ENCODE peak calls at places on chromosomes 5 and 9, in nine cellular contexts. One of them, this sample, is unnamed.

GRCh38 chr5:110965773-110966581 is 105.5 kb upstream of the TSLP start:
- DNase-seq in A549: no peak
- DNase-seq in GM23338: no peak
- DNase-seq in Panc1: no peak
- DNase-seq in HepG2: no peak
- DNase-seq in K562: no peak
- DNase-seq in SK-N-SH: no peak
- DNase-seq in GM12878: no peak
- DNase-seq in HCT116: no peak
- DNase-seq in this sample: no peak

GRCh38 chr5:160649304-160649703 is 202.7 kb downstream of the ATP10B start:
- DNase-seq in A549: no peak
- DNase-seq in GM23338: peak; percentile 64
- DNase-seq in Panc1: peak; percentile 20
- DNase-seq in HepG2: peak; percentile 5
- DNase-seq in K562: no peak
- DNase-seq in SK-N-SH: peak; percentile 6
- DNase-seq in GM12878: no peak
- DNase-seq in HCT116: no peak
- DNase-seq in this sample: no peak

GRCh38 chr9:127567898-127568617 is 44.0 kb upstream of the STXBP1 start:
- DNase-seq in A549: no peak
- DNase-seq in GM23338: peak; percentile 72
- DNase-seq in Panc1: no peak
- DNase-seq in HepG2: no peak
- DNase-seq in K562: peak; percentile 61
- DNase-seq in SK-N-SH: peak; percentile 68
- DNase-seq in GM12878: no peak
- DNase-seq in HCT116: no peak
- DNase-seq in this sample: no peak

GRCh38 chr9:124448019-124448418 is 2.2 kb upstream of the ADGRD2 start:
- DNase-seq in A549: no peak
- DNase-seq in GM23338: no peak
- DNase-seq in Panc1: no peak
- DNase-seq in HepG2: no peak
- DNase-seq in K562: no peak
- DNase-seq in SK-N-SH: no peak
- DNase-seq in GM12878: no peak
- DNase-seq in HCT116: no peak
- DNase-seq in this sample: no peak

GRCh38 chr5:43560128-43560527 is 3.3 kb upstream of the PAIP1 start:
- DNase-seq in A549: no peak
- DNase-seq in GM23338: no peak
- DNase-seq in Panc1: no peak
- DNase-seq in HepG2: no peak
- DNase-seq in K562: no peak
- DNase-seq in SK-N-SH: no peak
- DNase-seq in GM12878: no peak
- DNase-seq in HCT116: no peak
- DNase-seq in this sample: no peak

GRCh38 chr9:2991292-2991691 is 147.4 kb upstream of the PUM3 start:
- DNase-seq in A549: no peak
- DNase-seq in GM23338: no peak
- DNase-seq in Panc1: no peak
- DNase-seq in HepG2: peak; percentile 1
- DNase-seq in K562: no peak
- DNase-seq in SK-N-SH: no peak
- DNase-seq in GM12878: no peak
- DNase-seq in HCT116: no peak
- DNase-seq in this sample: no peak

GRCh38 chr5:88686743-88687142 is 196.2 kb downstream of the MEF2C start:
- DNase-seq in A549: no peak
- DNase-seq in GM23338: peak; percentile 1
- DNase-seq in Panc1: no peak
- DNase-seq in HepG2: no peak
- DNase-seq in K562: no peak
- DNase-seq in SK-N-SH: no peak
- DNase-seq in GM12878: no peak
- DNase-seq in HCT116: no peak
- DNase-seq in this sample: no peak

GRCh38 chr9:98009926-98010325 is 26.8 kb downstream of the ANP32B start:
- DNase-seq in A549: no peak
- DNase-seq in GM23338: no peak
- DNase-seq in Panc1: no peak
- DNase-seq in HepG2: no peak
- DNase-seq in K562: no peak
- DNase-seq in SK-N-SH: no peak
- DNase-seq in GM12878: no peak
- DNase-seq in HCT116: no peak
- DNase-seq in this sample: no peak

GRCh38 chr9:130948266-130948665 is 9.2 kb upstream of the FIBCD1 start:
- DNase-seq in A549: no peak
- DNase-seq in GM23338: no peak
- DNase-seq in Panc1: no peak
- DNase-seq in HepG2: no peak
- DNase-seq in K562: no peak
- DNase-seq in SK-N-SH: no peak
- DNase-seq in GM12878: no peak
- DNase-seq in HCT116: no peak
- DNase-seq in this sample: no peak

GRCh38 chr5:52497133-52497693 is 290.5 kb upstream of the ITGA1 start:
- DNase-seq in A549: no peak
- DNase-seq in GM23338: no peak
- DNase-seq in Panc1: no peak
- DNase-seq in HepG2: no peak
- DNase-seq in K562: no peak
- DNase-seq in SK-N-SH: no peak
- DNase-seq in GM12878: no peak
- DNase-seq in HCT116: no peak
- DNase-seq in this sample: no peak

GRCh38 chr9:30197954-30198353 is 2186.5 kb upstream of the ACO1 start:
- DNase-seq in A549: peak; percentile 52
- DNase-seq in GM23338: peak; percentile 18
- DNase-seq in Panc1: no peak
- DNase-seq in HepG2: peak; percentile 57
- DNase-seq in K562: no peak
- DNase-seq in SK-N-SH: no peak
- DNase-seq in GM12878: no peak
- DNase-seq in HCT116: no peak
- DNase-seq in this sample: no peak

GRCh38 chr5:55039843-55040242 is 15.8 kb downstream of the GZMK start:
- DNase-seq in A549: peak; percentile 3
- DNase-seq in GM23338: no peak
- DNase-seq in Panc1: no peak
- DNase-seq in HepG2: no peak
- DNase-seq in K562: no peak
- DNase-seq in SK-N-SH: no peak
- DNase-seq in GM12878: no peak
- DNase-seq in HCT116: no peak
- DNase-seq in this sample: no peak

GRCh38 chr9:91036826-91037510 is 235.3 kb downstream of the SYK start:
- DNase-seq in A549: peak; percentile 91
- DNase-seq in GM23338: peak; percentile 80
- DNase-seq in Panc1: peak; percentile 42
- DNase-seq in HepG2: peak; percentile 98
- DNase-seq in K562: peak; percentile 67
- DNase-seq in SK-N-SH: peak; percentile 88
- DNase-seq in GM12878: no peak
- DNase-seq in HCT116: peak; percentile 47
- DNase-seq in this sample: peak; percentile 84
- TF ChIP-seq CTCF in A549: peak; percentile 75
- TF ChIP-seq CTCF in GM23338: peak; percentile 84
- TF ChIP-seq CTCF in Panc1: peak; percentile 71
- TF ChIP-seq CTCF in HepG2: peak; percentile 99
- TF ChIP-seq CTCF in K562: peak; percentile 75
- TF ChIP-seq CTCF in SK-N-SH: peak; percentile 79
- TF ChIP-seq CTCF in GM12878: peak; percentile 41
- TF ChIP-seq CTCF in HCT116: peak; percentile 61
- TF ChIP-seq CTCF in this sample: no peak

DNA sequence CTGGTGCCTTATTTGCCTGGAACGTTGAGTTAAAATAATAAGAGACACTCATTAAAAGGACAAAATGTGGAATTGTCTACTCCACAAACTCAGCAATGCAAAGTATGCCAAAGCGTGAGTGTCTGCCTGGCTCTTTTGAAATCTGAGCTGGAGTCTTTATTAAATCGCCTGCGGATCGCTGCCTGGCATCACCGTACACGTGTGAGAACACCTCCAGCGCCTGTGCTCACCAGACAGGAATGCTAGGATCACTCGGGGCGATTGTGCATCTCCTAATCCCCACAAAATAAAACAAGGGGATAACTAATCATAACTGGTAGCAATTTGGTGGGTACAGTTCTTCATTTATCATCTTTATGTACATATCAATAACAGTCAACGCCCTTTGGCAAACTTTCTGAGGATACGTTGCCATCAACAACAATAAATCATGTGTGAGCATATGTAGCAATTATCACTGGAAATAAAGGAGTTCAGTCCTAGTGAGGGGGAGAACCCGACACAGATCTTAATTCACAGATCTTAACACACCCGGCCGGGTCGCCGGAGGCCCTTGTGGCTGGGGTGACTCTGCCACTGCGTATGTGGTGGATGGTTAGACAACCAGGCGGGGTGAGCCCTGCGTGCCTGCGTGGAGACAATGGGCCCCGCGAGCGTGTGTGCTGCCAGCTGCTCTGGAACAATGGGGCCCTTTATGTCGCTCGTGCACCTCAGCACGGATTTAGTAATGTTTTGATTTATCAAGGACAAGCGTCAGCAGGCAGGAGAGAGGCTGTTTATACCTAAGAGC is 284.9 kb upstream of the IRX1 start:
- DNase-seq in A549: no peak
- DNase-seq in GM23338: no peak
- DNase-seq in Panc1: no peak
- DNase-seq in HepG2: peak; percentile 2
- DNase-seq in K562: no peak
- DNase-seq in SK-N-SH: no peak
- DNase-seq in GM12878: no peak
- DNase-seq in HCT116: no peak
- DNase-seq in this sample: no peak
- TF ChIP-seq REST in A549: no peak
- TF ChIP-seq REST in GM23338: no peak
- TF ChIP-seq REST in Panc1: no peak
- TF ChIP-seq REST in HepG2: no peak
- TF ChIP-seq REST in K562: no peak
- TF ChIP-seq REST in SK-N-SH: no peak
- TF ChIP-seq REST in GM12878: no peak
- TF ChIP-seq REST in HCT116: no peak
- TF ChIP-seq REST in this sample: no peak

DNA sequence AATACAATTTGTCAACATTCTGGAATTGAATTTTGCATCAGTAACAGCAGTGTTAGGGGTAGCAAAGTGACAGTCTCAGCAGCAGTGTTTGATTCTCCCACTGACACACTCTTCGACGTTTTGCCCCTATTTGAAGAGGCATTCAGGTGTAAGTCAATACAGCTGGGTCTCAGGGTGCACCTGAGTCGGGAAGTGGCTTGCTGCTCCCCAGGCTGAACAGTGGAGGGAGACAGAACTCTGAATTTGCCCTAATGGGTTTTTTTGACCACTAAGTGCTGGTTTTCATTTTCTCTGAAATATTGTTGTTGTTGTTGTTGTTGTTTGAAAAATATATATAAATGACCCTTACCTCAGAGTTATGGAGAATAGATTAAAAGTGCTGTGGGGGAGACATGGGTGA is 223.2 kb downstream of the TLR4 start:
- DNase-seq in A549: no peak
- DNase-seq in GM23338: peak; percentile 58
- DNase-seq in Panc1: no peak
- DNase-seq in HepG2: no peak
- DNase-seq in K562: no peak
- DNase-seq in SK-N-SH: peak; percentile 1
- DNase-seq in GM12878: no peak
- DNase-seq in HCT116: no peak
- DNase-seq in this sample: no peak
- TF ChIP-seq CTCF in A549: no peak
- TF ChIP-seq CTCF in GM23338: peak; percentile 71
- TF ChIP-seq CTCF in Panc1: no peak
- TF ChIP-seq CTCF in HepG2: no peak
- TF ChIP-seq CTCF in K562: no peak
- TF ChIP-seq CTCF in SK-N-SH: no peak
- TF ChIP-seq CTCF in GM12878: peak; percentile 22
- TF ChIP-seq CTCF in HCT116: no peak
- TF ChIP-seq CTCF in this sample: no peak

DNA sequence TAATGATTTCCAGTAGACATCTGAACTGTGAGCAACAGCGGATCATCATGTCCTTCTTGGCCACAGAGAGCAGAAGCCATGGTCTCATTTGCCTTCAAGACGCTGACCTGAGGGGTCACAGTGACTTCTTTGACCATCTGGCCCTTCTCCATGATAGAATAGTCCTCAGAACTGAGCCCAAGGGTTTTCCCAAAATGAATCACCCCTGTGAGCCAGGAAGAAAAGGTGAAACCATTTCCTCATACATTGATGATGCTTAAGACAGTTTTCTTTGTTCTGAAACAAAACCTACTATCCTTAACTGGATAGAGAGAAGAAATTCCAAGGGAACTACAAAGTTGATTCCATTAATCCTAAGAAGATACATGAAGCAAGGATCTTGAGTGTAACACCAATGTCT is 503.9 kb downstream of the CTNND2 start:
- DNase-seq in A549: no peak
- DNase-seq in GM23338: no peak
- DNase-seq in Panc1: no peak
- DNase-seq in HepG2: no peak
- DNase-seq in K562: no peak
- DNase-seq in SK-N-SH: no peak
- DNase-seq in GM12878: no peak
- DNase-seq in HCT116: no peak
- DNase-seq in this sample: no peak
- TF ChIP-seq REST in A549: no peak
- TF ChIP-seq REST in GM23338: no peak
- TF ChIP-seq REST in Panc1: no peak
- TF ChIP-seq REST in HepG2: no peak
- TF ChIP-seq REST in K562: no peak
- TF ChIP-seq REST in SK-N-SH: no peak
- TF ChIP-seq REST in GM12878: no peak
- TF ChIP-seq REST in HCT116: no peak
- TF ChIP-seq REST in this sample: no peak

GRCh38 chr9:33498387-33498786 is 24.7 kb upstream of the NOL6 start:
- DNase-seq in A549: no peak
- DNase-seq in GM23338: no peak
- DNase-seq in Panc1: no peak
- DNase-seq in HepG2: no peak
- DNase-seq in K562: no peak
- DNase-seq in SK-N-SH: no peak
- DNase-seq in GM12878: no peak
- DNase-seq in HCT116: no peak
- DNase-seq in this sample: no peak
- TF ChIP-seq CTCF in A549: peak; percentile 36
- TF ChIP-seq CTCF in GM23338: no peak
- TF ChIP-seq CTCF in Panc1: peak; percentile 36
- TF ChIP-seq CTCF in HepG2: no peak
- TF ChIP-seq CTCF in K562: peak; percentile 36
- TF ChIP-seq CTCF in SK-N-SH: peak; percentile 58
- TF ChIP-seq CTCF in GM12878: no peak
- TF ChIP-seq CTCF in HCT116: peak; percentile 20
- TF ChIP-seq CTCF in this sample: no peak

GRCh38 chr9:87543251-87543650 is 45.6 kb downstream of the DAPK1 start:
- DNase-seq in A549: no peak
- DNase-seq in GM23338: no peak
- DNase-seq in Panc1: no peak
- DNase-seq in HepG2: no peak
- DNase-seq in K562: no peak
- DNase-seq in SK-N-SH: no peak
- DNase-seq in GM12878: no peak
- DNase-seq in HCT116: no peak
- DNase-seq in this sample: no peak
- TF ChIP-seq REST in A549: no peak
- TF ChIP-seq REST in GM23338: no peak
- TF ChIP-seq REST in Panc1: no peak
- TF ChIP-seq REST in HepG2: no peak
- TF ChIP-seq REST in K562: no peak
- TF ChIP-seq REST in SK-N-SH: no peak
- TF ChIP-seq REST in GM12878: no peak
- TF ChIP-seq REST in HCT116: no peak
- TF ChIP-seq REST in this sample: no peak

GRCh38 chr9:109411818-109412352 is 86.2 kb downstream of the PTPN3 start:
- DNase-seq in A549: peak; percentile 35
- DNase-seq in GM23338: peak; percentile 76
- DNase-seq in Panc1: peak; percentile 47
- DNase-seq in HepG2: no peak
- DNase-seq in K562: peak; percentile 47
- DNase-seq in SK-N-SH: peak; percentile 44
- DNase-seq in GM12878: peak; percentile 75
- DNase-seq in HCT116: no peak
- DNase-seq in this sample: peak; percentile 34
- TF ChIP-seq CTCF in A549: peak; percentile 46
- TF ChIP-seq CTCF in GM23338: peak; percentile 79
- TF ChIP-seq CTCF in Panc1: peak; percentile 66
- TF ChIP-seq CTCF in HepG2: peak; percentile 38
- TF ChIP-seq CTCF in K562: peak; percentile 65
- TF ChIP-seq CTCF in SK-N-SH: peak; percentile 65
- TF ChIP-seq CTCF in GM12878: peak; percentile 97
- TF ChIP-seq CTCF in HCT116: no peak
- TF ChIP-seq CTCF in this sample: peak; percentile 92

This sample was measured in HL-60.